ENCODE peak calls at places on chromosome 17, in four cellular contexts. B is OCI-LY7, H is omental fat pad, G is HFFc6. T is an unnamed sample.
A peak's percentile ranks its signal among the peaks of the same experiment; 100 is the strongest.

GRCh38 chr17:81035389-81036127 is 607 bp downstream of the BAIAP2 start:
- DNase-seq in B (no peak), H (no peak), G (peak; percentile 14), T (no peak)

GRCh38 chr17:21129023-21129681 is 2.4 kb downstream of the DHRS7B start:
- DNase-seq in B (no peak), H (no peak), G (peak; percentile 52), T (no peak)

GRCh38 chr17:27569257-27569722 is 61.7 kb upstream of the LGALS9 start:
- DNase-seq in B (peak; percentile 51), H (no peak), G (no peak), T (no peak)

GRCh38 chr17:50806141-50806643 is 29.2 kb upstream of the WFIKKN2 start:
- DNase-seq in B (no peak), H (no peak), G (no peak), T (no peak)

GRCh38 chr17:28320215-28321061 is 1.4 kb downstream of the TMEM97 start:
- DNase-seq in B (no peak), H (no peak), G (no peak), T (no peak)

GRCh38 chr17:2008332-2009126 is 16.6 kb downstream of the RTN4RL1 start:
- DNase-seq in B (no peak), H (no peak), G (no peak), T (no peak)

GRCh38 chr17:56812971-56813388 is 20.7 kb downstream of the C17orf67 start:
- DNase-seq in B (no peak), H (no peak), G (no peak), T (no peak)

GRCh38 chr17:21530311-21530710 is 154.2 kb downstream of the KCNJ12 start:
- DNase-seq in B (no peak), H (no peak), G (no peak), T (no peak)

GRCh38 chr17:74843352-74843627 is 16.4 kb downstream of the GRIN2C start:
- DNase-seq in B (no peak), H (no peak), G (no peak), T (no peak)

GRCh38 chr17:29933379-29933778 is 3.4 kb upstream of the SSH2 start:
- DNase-seq in B (no peak), H (no peak), G (peak; percentile 20), T (no peak)

GRCh38 chr17:75061055-75061438 is 14.0 kb downstream of the KCTD2 start:
- DNase-seq in B (no peak), H (no peak), G (no peak), T (no peak)

GRCh38 chr17:36498560-36499300 is 12.2 kb downstream of the ZNHIT3 start:
- DNase-seq in B (no peak), H (no peak), G (no peak), T (no peak)

GRCh38 chr17:49638818-49639217 is 39.1 kb downstream of the SPOP start:
- DNase-seq in B (no peak), H (no peak), G (peak; percentile 26), T (no peak)

GRCh38 chr17:74466111-74466784 is at the start of gene CD300A:
- DNase-seq in B (peak; percentile 74), H (no peak), G (no peak), T (no peak)

GRCh38 chr17:75931062-75931461 is 9.8 kb downstream of the FBF1 start:
- DNase-seq in B (no peak), H (no peak), G (no peak), T (no peak)

GRCh38 chr17:77371888-77372443 is 231.2 kb downstream of the SEC14L1 start:
- DNase-seq in B (no peak), H (no peak), G (no peak), T (no peak)

GRCh38 chr17:47970725-47971511 is at the start of gene CDK5RAP3:
- DNase-seq in B (peak; percentile 100), H (peak; percentile 98), G (peak; percentile 99), T (peak; percentile 100)

GRCh38 chr17:39576187-39576586 is 31.5 kb downstream of the NEUROD2 start:
- DNase-seq in B (peak; percentile 27), H (no peak), G (peak; percentile 5), T (no peak)

GRCh38 chr17:68094481-68095078 is 59.0 kb downstream of the KPNA2 start:
- DNase-seq in B (no peak), H (no peak), G (no peak), T (no peak)

GRCh38 chr17:70168044-70168978 is 1.0 kb upstream of the KCNJ2 start:
- DNase-seq in B (peak; percentile 54), H (no peak), G (no peak), T (no peak)

GRCh38 chr17:75647921-75648320 is 14.7 kb downstream of the SMIM5 start:
- DNase-seq in B (no peak), H (no peak), G (no peak), T (no peak)

GRCh38 chr17:58412910-58413630 is 4.3 kb downstream of the RNF43 start:
- DNase-seq in B (no peak), H (no peak), G (no peak), T (no peak)

GRCh38 chr17:70636517-70637133 is 467.3 kb downstream of the KCNJ2 start:
- DNase-seq in B (peak; percentile 48), H (no peak), G (peak; percentile 36), T (no peak)

GRCh38 chr17:77599699-77600098 is 358.8 kb upstream of the TNRC6C start:
- DNase-seq in B (no peak), H (no peak), G (no peak), T (no peak)

GRCh38 chr17:44496815-44497214 is 6.4 kb downstream of the GPATCH8 start:
- DNase-seq in B (no peak), H (no peak), G (no peak), T (no peak)

GRCh38 chr17:40560592-40561293 is 4.5 kb downstream of the CCR7 start:
- DNase-seq in B (peak; percentile 66), H (no peak), G (no peak), T (peak; percentile 60)

GRCh38 chr17:38403491-38403890 is 24.8 kb upstream of the ARHGAP23 start:
- DNase-seq in B (no peak), H (no peak), G (no peak), T (no peak)

GRCh38 chr17:49496183-49496865 is 1.2 kb downstream of the NGFR start:
- DNase-seq in B (peak; percentile 65), H (peak; percentile 82), G (no peak), T (peak; percentile 91)

GRCh38 chr17:81480140-81480917 is 32.3 kb downstream of the ACTG1 start:
- DNase-seq in B (no peak), H (no peak), G (peak; percentile 67), T (no peak)

GRCh38 chr17:62562656-62563055 is 64.8 kb upstream of the MRC2 start:
- DNase-seq in B (no peak), H (no peak), G (peak; percentile 43), T (no peak)

GRCh38 chr17:55722742-55723487 is at the start of gene TMEM100:
- DNase-seq in B (no peak), H (no peak), G (peak; percentile 50), T (no peak)

GRCh38 chr17:9274119-9274445 is 252.8 kb downstream of the NTN1 start:
- DNase-seq in B (no peak), H (no peak), G (no peak), T (no peak)

GRCh38 chr17:9270921-9271320 is 249.6 kb downstream of the NTN1 start:
- DNase-seq in B (no peak), H (no peak), G (no peak), T (no peak)

GRCh38 chr17:9271989-9272388 is 250.7 kb downstream of the NTN1 start:
- DNase-seq in B (no peak), H (no peak), G (no peak), T (no peak)

GRCh38 chr17:9273334-9274118 is 252.2 kb downstream of the NTN1 start:
- DNase-seq in B (no peak), H (no peak), G (no peak), T (no peak)

GRCh38 chr17:9272506-9272905 is 251.2 kb downstream of the NTN1 start:
- DNase-seq in B (no peak), H (no peak), G (no peak), T (no peak)
- TF ChIP-seq CTCF in B (no peak), H (no peak), G (no peak), T (no peak)

DNA sequence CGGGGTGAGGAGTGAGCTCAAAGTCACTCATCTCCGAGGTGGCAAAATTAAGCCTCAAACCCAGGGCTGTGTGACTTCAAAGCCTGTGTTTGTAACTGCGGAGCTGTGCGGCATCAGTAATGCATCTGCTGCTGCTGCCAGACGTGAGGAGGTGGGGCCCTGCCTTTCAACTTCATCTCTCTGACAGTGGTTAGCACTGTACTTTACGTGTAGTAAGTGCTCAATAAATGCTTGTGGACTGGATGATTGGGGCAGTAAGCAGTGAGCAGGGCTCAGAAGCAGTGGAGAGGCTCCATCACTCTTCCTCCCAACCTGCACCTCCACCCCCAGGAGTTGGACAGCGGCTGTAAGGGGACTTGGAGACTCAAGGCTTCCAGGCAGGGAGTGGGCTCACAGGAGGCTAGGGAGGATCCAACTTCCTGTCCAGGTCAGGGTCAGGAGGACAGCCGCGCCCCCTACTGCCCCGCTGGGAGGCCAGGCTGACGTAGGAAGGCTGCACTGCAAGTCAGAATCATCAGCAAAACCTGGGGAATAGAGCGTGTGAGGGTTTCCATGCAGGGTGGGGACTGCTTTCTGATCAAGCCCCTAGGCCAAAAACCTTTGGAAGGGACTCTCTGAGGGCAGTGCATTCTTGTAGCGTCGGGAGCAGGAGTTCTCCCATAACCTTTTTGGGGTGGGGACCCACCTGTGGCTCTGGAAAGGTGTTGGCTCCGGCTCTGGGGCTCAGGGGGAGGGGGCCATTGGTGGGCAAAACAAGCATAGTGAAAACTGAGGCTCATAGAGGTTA is 21.8 kb downstream of the RAI1 start:
- DNase-seq in B (no peak), H (no peak), G (no peak), T (no peak)
- TF ChIP-seq CTCF in B (no peak), H (no peak), G (no peak), T (no peak)

GRCh38 chr17:42387663-42388380 is 420 bp downstream of the STAT3 start:
- DNase-seq in B (peak; percentile 34), H (no peak), G (no peak), T (no peak)
- TF ChIP-seq CTCF in B (no peak), H (no peak), G (no peak), T (no peak)

DNA sequence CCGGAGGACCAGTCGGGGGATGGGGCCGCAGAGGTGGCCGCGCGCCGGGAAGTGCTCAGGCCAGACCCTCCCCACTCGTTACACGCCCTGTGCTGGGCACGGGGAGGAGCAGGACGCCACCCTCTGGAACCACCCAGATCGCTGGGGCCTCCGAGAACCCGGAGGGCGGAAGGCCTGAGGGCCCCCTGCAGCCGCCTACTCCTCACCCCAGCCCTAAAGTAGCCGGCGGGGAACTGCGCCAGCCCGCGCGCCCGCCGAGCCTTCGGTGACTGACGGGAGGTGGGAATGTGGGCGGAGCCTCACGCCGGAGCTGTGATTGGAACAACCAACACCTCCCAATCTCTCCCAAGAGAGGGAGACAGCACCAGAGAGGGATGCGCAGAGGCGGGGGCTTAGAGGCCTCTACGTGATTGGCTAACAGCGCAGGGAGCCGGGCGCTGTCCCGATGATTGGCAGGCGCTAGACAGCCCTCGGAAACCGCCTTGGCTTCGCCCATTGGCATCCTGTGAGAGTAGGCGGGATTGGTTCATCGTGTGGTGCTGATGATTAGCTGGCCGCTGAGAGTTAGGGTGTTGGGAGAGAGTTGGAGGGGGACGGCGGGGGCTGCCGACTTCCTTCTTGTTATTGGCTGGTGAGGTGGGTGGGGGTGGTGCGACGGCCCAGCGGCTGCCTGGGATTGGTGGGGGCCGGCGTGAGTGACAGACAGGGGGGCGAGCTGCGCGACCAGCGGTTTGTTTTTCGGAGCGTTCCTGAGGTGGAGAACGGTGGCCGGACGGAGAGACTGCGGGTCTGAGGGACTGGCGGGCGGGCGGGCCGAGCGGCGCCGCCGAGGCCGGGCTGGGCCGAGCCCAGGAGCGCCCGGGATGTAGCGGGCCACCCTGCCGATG is at the start of gene MAP3K3:
- DNase-seq in B (peak; percentile 100), H (peak; percentile 89), G (peak; percentile 100), T (peak; percentile 98)
- TF ChIP-seq CTCF in B (peak; percentile 52), H (no peak), G (peak; percentile 49), T (no peak)

T was measured in type B pancreatic cell.